ENCODE peak calls at places on chromosomes 7 and 10, in four cellular contexts. One of them, this sample, is unnamed.

GRCh38 chr7:149885191-149886017 is 11.6 kb downstream of the ATP6V0E2 start:
- DNase-seq in occipital lobe: no peak
- DNase-seq in foreskin keratinocyte: no peak
- DNase-seq in activated CD8-positive, alpha-beta memory T cell treated with anti-CD3 and anti-CD28 coated beads for 1 hour: no peak
- DNase-seq in this sample: no peak

GRCh38 chr10:53260213-53260612 is 487.6 kb upstream of the MBL2 start:
- DNase-seq in foreskin keratinocyte: no peak
- DNase-seq in activated CD8-positive, alpha-beta memory T cell treated with anti-CD3 and anti-CD28 coated beads for 1 hour: no peak
- DNase-seq in occipital lobe: no peak
- DNase-seq in this sample: no peak

GRCh38 chr7:159012353-159013069 is 132.2 kb downstream of the VIPR2 start:
- DNase-seq in foreskin keratinocyte: no peak
- DNase-seq in activated CD8-positive, alpha-beta memory T cell treated with anti-CD3 and anti-CD28 coated beads for 1 hour: no peak
- DNase-seq in occipital lobe: peak; percentile 19
- DNase-seq in this sample: no peak

GRCh38 chr10:33008499-33009243 is 50.6 kb upstream of the ITGB1 start:
- DNase-seq in occipital lobe: peak; percentile 19
- DNase-seq in activated CD8-positive, alpha-beta memory T cell treated with anti-CD3 and anti-CD28 coated beads for 1 hour: peak; percentile 38
- DNase-seq in foreskin keratinocyte: peak; percentile 54
- DNase-seq in this sample: no peak

GRCh38 chr7:2478387-2478760 is 2.2 kb upstream of the GRIFIN start:
- DNase-seq in foreskin keratinocyte: no peak
- DNase-seq in occipital lobe: peak; percentile 16
- DNase-seq in activated CD8-positive, alpha-beta memory T cell treated with anti-CD3 and anti-CD28 coated beads for 1 hour: no peak
- DNase-seq in this sample: no peak

GRCh38 chr7:55504093-55504859 is 68.0 kb downstream of the VOPP1 start:
- DNase-seq in activated CD8-positive, alpha-beta memory T cell treated with anti-CD3 and anti-CD28 coated beads for 1 hour: no peak
- DNase-seq in foreskin keratinocyte: no peak
- DNase-seq in occipital lobe: no peak
- DNase-seq in this sample: no peak

GRCh38 chr7:112103246-112103645 is 103.0 kb downstream of the DOCK4 start:
- DNase-seq in foreskin keratinocyte: peak; percentile 30
- DNase-seq in occipital lobe: no peak
- DNase-seq in activated CD8-positive, alpha-beta memory T cell treated with anti-CD3 and anti-CD28 coated beads for 1 hour: no peak
- DNase-seq in this sample: no peak

GRCh38 chr7:74430961-74431466 is 22.7 kb upstream of the GTF2IRD1 start:
- DNase-seq in activated CD8-positive, alpha-beta memory T cell treated with anti-CD3 and anti-CD28 coated beads for 1 hour: no peak
- DNase-seq in foreskin keratinocyte: no peak
- DNase-seq in occipital lobe: no peak
- DNase-seq in this sample: no peak

GRCh38 chr7:92464515-92464914 is 13.2 kb downstream of the ERVW-1 start:
- DNase-seq in activated CD8-positive, alpha-beta memory T cell treated with anti-CD3 and anti-CD28 coated beads for 1 hour: no peak
- DNase-seq in occipital lobe: no peak
- DNase-seq in foreskin keratinocyte: peak; percentile 32
- DNase-seq in this sample: no peak

GRCh38 chr7:56479748-56480147 is 363.5 kb upstream of the NUPR2 start:
- DNase-seq in occipital lobe: no peak
- DNase-seq in foreskin keratinocyte: no peak
- DNase-seq in activated CD8-positive, alpha-beta memory T cell treated with anti-CD3 and anti-CD28 coated beads for 1 hour: no peak
- DNase-seq in this sample: no peak

GRCh38 chr7:129160161-129160911 is 15.8 kb downstream of the TSPAN33 start:
- DNase-seq in foreskin keratinocyte: no peak
- DNase-seq in activated CD8-positive, alpha-beta memory T cell treated with anti-CD3 and anti-CD28 coated beads for 1 hour: no peak
- DNase-seq in occipital lobe: no peak
- DNase-seq in this sample: no peak

GRCh38 chr7:45588466-45588865 is 14.3 kb downstream of the ADCY1 start:
- DNase-seq in foreskin keratinocyte: no peak
- DNase-seq in activated CD8-positive, alpha-beta memory T cell treated with anti-CD3 and anti-CD28 coated beads for 1 hour: no peak
- DNase-seq in occipital lobe: no peak
- DNase-seq in this sample: no peak

GRCh38 chr7:110307776-110308175 is 783.2 kb upstream of the LRRN3 start:
- DNase-seq in activated CD8-positive, alpha-beta memory T cell treated with anti-CD3 and anti-CD28 coated beads for 1 hour: no peak
- DNase-seq in foreskin keratinocyte: no peak
- DNase-seq in occipital lobe: no peak
- DNase-seq in this sample: no peak

GRCh38 chr10:99621454-99622246 is 1.4 kb upstream of the SLC25A28 start:
- DNase-seq in occipital lobe: no peak
- DNase-seq in activated CD8-positive, alpha-beta memory T cell treated with anti-CD3 and anti-CD28 coated beads for 1 hour: no peak
- DNase-seq in foreskin keratinocyte: peak; percentile 88
- DNase-seq in this sample: no peak

GRCh38 chr7:33392143-33392542 is 262.8 kb downstream of the BBS9 start:
- DNase-seq in occipital lobe: no peak
- DNase-seq in foreskin keratinocyte: no peak
- DNase-seq in activated CD8-positive, alpha-beta memory T cell treated with anti-CD3 and anti-CD28 coated beads for 1 hour: no peak
- DNase-seq in this sample: no peak

GRCh38 chr10:26665080-26666048 is 32.1 kb upstream of the PDSS1 start:
- DNase-seq in occipital lobe: no peak
- DNase-seq in foreskin keratinocyte: no peak
- DNase-seq in activated CD8-positive, alpha-beta memory T cell treated with anti-CD3 and anti-CD28 coated beads for 1 hour: no peak
- DNase-seq in this sample: no peak

GRCh38 chr10:124063736-124064135 is 29.7 kb downstream of the CHST15 start:
- DNase-seq in occipital lobe: no peak
- DNase-seq in foreskin keratinocyte: no peak
- DNase-seq in activated CD8-positive, alpha-beta memory T cell treated with anti-CD3 and anti-CD28 coated beads for 1 hour: no peak
- DNase-seq in this sample: no peak

GRCh38 chr10:75108684-75109458 is 2.6 kb upstream of the SAMD8 start:
- DNase-seq in activated CD8-positive, alpha-beta memory T cell treated with anti-CD3 and anti-CD28 coated beads for 1 hour: no peak
- DNase-seq in occipital lobe: no peak
- DNase-seq in foreskin keratinocyte: no peak
- DNase-seq in this sample: no peak